ENCODE peak calls at places on chromosomes 3 and 15, in nine cellular contexts. One of them, this sample, is unnamed.

GRCh38 chr3:135224963-135225362 is 429.9 kb downstream of the EPHB1 start:
- DNase-seq in Daoy: no peak
- DNase-seq in ovary: no peak
- DNase-seq in activated CD8-positive, alpha-beta memory T cell treated with anti-CD3 and anti-CD28 coated beads, Interleukin-2, amount 50 U/mL, for 48 hours: no peak
- DNase-seq in activated naive CD8-positive, alpha-beta T cell treated with anti-CD3 and anti-CD28 coated beads, Interleukin-2, amount 50 U/mL, for 24 hours: no peak
- DNase-seq in stimulated activated CD8-positive, alpha-beta memory T cell treated with anti-CD3 and anti-CD28 coated beads, Interleukin-4, amount 100 ng/mL, for 24 hours: no peak
- DNase-seq in activated T-cell treated with anti-CD3 and anti-CD28 coated beads, Interleukin-2, amount 50 U/mL, for 24 hours: no peak
- DNase-seq in amniotic epithelial cell: no peak
- DNase-seq in neural crest cell: no peak
- DNase-seq in this sample: no peak

GRCh38 chr15:70014860-70015490 is 82.7 kb downstream of the TLE3 start:
- DNase-seq in Daoy: no peak
- DNase-seq in ovary: no peak
- DNase-seq in activated CD8-positive, alpha-beta memory T cell treated with anti-CD3 and anti-CD28 coated beads, Interleukin-2, amount 50 U/mL, for 48 hours: no peak
- DNase-seq in activated naive CD8-positive, alpha-beta T cell treated with anti-CD3 and anti-CD28 coated beads, Interleukin-2, amount 50 U/mL, for 24 hours: no peak
- DNase-seq in stimulated activated CD8-positive, alpha-beta memory T cell treated with anti-CD3 and anti-CD28 coated beads, Interleukin-4, amount 100 ng/mL, for 24 hours: no peak
- DNase-seq in activated T-cell treated with anti-CD3 and anti-CD28 coated beads, Interleukin-2, amount 50 U/mL, for 24 hours: no peak
- DNase-seq in amniotic epithelial cell: no peak
- DNase-seq in neural crest cell: no peak
- DNase-seq in this sample: no peak

GRCh38 chr3:52277071-52277964 is 1.1 kb downstream of the WDR82 start:
- DNase-seq in Daoy: peak; percentile 73
- DNase-seq in ovary: peak; percentile 88
- DNase-seq in activated CD8-positive, alpha-beta memory T cell treated with anti-CD3 and anti-CD28 coated beads, Interleukin-2, amount 50 U/mL, for 48 hours: peak; percentile 91
- DNase-seq in activated naive CD8-positive, alpha-beta T cell treated with anti-CD3 and anti-CD28 coated beads, Interleukin-2, amount 50 U/mL, for 24 hours: peak; percentile 87
- DNase-seq in stimulated activated CD8-positive, alpha-beta memory T cell treated with anti-CD3 and anti-CD28 coated beads, Interleukin-4, amount 100 ng/mL, for 24 hours: peak; percentile 70
- DNase-seq in activated T-cell treated with anti-CD3 and anti-CD28 coated beads, Interleukin-2, amount 50 U/mL, for 24 hours: peak; percentile 85
- DNase-seq in amniotic epithelial cell: peak; percentile 79
- DNase-seq in neural crest cell: peak; percentile 46
- DNase-seq in this sample: no peak

GRCh38 chr3:55746808-55747413 is 259.8 kb upstream of the WNT5A start:
- DNase-seq in Daoy: no peak
- DNase-seq in ovary: no peak
- DNase-seq in activated CD8-positive, alpha-beta memory T cell treated with anti-CD3 and anti-CD28 coated beads, Interleukin-2, amount 50 U/mL, for 48 hours: no peak
- DNase-seq in activated naive CD8-positive, alpha-beta T cell treated with anti-CD3 and anti-CD28 coated beads, Interleukin-2, amount 50 U/mL, for 24 hours: no peak
- DNase-seq in stimulated activated CD8-positive, alpha-beta memory T cell treated with anti-CD3 and anti-CD28 coated beads, Interleukin-4, amount 100 ng/mL, for 24 hours: no peak
- DNase-seq in activated T-cell treated with anti-CD3 and anti-CD28 coated beads, Interleukin-2, amount 50 U/mL, for 24 hours: no peak
- DNase-seq in amniotic epithelial cell: peak; percentile 8
- DNase-seq in neural crest cell: no peak
- DNase-seq in this sample: no peak

GRCh38 chr15:31091531-31091930 is 10.0 kb downstream of the TRPM1 start:
- DNase-seq in Daoy: peak; percentile 62
- DNase-seq in ovary: no peak
- DNase-seq in activated CD8-positive, alpha-beta memory T cell treated with anti-CD3 and anti-CD28 coated beads, Interleukin-2, amount 50 U/mL, for 48 hours: peak; percentile 15
- DNase-seq in activated naive CD8-positive, alpha-beta T cell treated with anti-CD3 and anti-CD28 coated beads, Interleukin-2, amount 50 U/mL, for 24 hours: no peak
- DNase-seq in stimulated activated CD8-positive, alpha-beta memory T cell treated with anti-CD3 and anti-CD28 coated beads, Interleukin-4, amount 100 ng/mL, for 24 hours: no peak
- DNase-seq in activated T-cell treated with anti-CD3 and anti-CD28 coated beads, Interleukin-2, amount 50 U/mL, for 24 hours: no peak
- DNase-seq in amniotic epithelial cell: peak; percentile 89
- DNase-seq in neural crest cell: no peak
- DNase-seq in this sample: no peak

GRCh38 chr3:59866076-59866475 is 816.3 kb upstream of the CFAP20DC start:
- DNase-seq in Daoy: no peak
- DNase-seq in ovary: no peak
- DNase-seq in activated CD8-positive, alpha-beta memory T cell treated with anti-CD3 and anti-CD28 coated beads, Interleukin-2, amount 50 U/mL, for 48 hours: no peak
- DNase-seq in activated naive CD8-positive, alpha-beta T cell treated with anti-CD3 and anti-CD28 coated beads, Interleukin-2, amount 50 U/mL, for 24 hours: no peak
- DNase-seq in stimulated activated CD8-positive, alpha-beta memory T cell treated with anti-CD3 and anti-CD28 coated beads, Interleukin-4, amount 100 ng/mL, for 24 hours: no peak
- DNase-seq in activated T-cell treated with anti-CD3 and anti-CD28 coated beads, Interleukin-2, amount 50 U/mL, for 24 hours: no peak
- DNase-seq in amniotic epithelial cell: no peak
- DNase-seq in neural crest cell: no peak
- DNase-seq in this sample: no peak

GRCh38 chr3:77373619-77374018 is 333.7 kb downstream of the ROBO2 start:
- DNase-seq in Daoy: no peak
- DNase-seq in ovary: no peak
- DNase-seq in activated CD8-positive, alpha-beta memory T cell treated with anti-CD3 and anti-CD28 coated beads, Interleukin-2, amount 50 U/mL, for 48 hours: no peak
- DNase-seq in activated naive CD8-positive, alpha-beta T cell treated with anti-CD3 and anti-CD28 coated beads, Interleukin-2, amount 50 U/mL, for 24 hours: no peak
- DNase-seq in stimulated activated CD8-positive, alpha-beta memory T cell treated with anti-CD3 and anti-CD28 coated beads, Interleukin-4, amount 100 ng/mL, for 24 hours: no peak
- DNase-seq in activated T-cell treated with anti-CD3 and anti-CD28 coated beads, Interleukin-2, amount 50 U/mL, for 24 hours: no peak
- DNase-seq in amniotic epithelial cell: no peak
- DNase-seq in neural crest cell: no peak
- DNase-seq in this sample: no peak

GRCh38 chr3:109018828-109019227 is 65.1 kb upstream of the GUCA1C start:
- DNase-seq in Daoy: no peak
- DNase-seq in ovary: no peak
- DNase-seq in activated CD8-positive, alpha-beta memory T cell treated with anti-CD3 and anti-CD28 coated beads, Interleukin-2, amount 50 U/mL, for 48 hours: no peak
- DNase-seq in activated naive CD8-positive, alpha-beta T cell treated with anti-CD3 and anti-CD28 coated beads, Interleukin-2, amount 50 U/mL, for 24 hours: no peak
- DNase-seq in stimulated activated CD8-positive, alpha-beta memory T cell treated with anti-CD3 and anti-CD28 coated beads, Interleukin-4, amount 100 ng/mL, for 24 hours: no peak
- DNase-seq in activated T-cell treated with anti-CD3 and anti-CD28 coated beads, Interleukin-2, amount 50 U/mL, for 24 hours: no peak
- DNase-seq in amniotic epithelial cell: no peak
- DNase-seq in neural crest cell: no peak
- DNase-seq in this sample: no peak

GRCh38 chr3:52453496-52454234 is at the start of gene TNNC1:
- DNase-seq in Daoy: no peak
- DNase-seq in ovary: no peak
- DNase-seq in activated CD8-positive, alpha-beta memory T cell treated with anti-CD3 and anti-CD28 coated beads, Interleukin-2, amount 50 U/mL, for 48 hours: no peak
- DNase-seq in activated naive CD8-positive, alpha-beta T cell treated with anti-CD3 and anti-CD28 coated beads, Interleukin-2, amount 50 U/mL, for 24 hours: no peak
- DNase-seq in stimulated activated CD8-positive, alpha-beta memory T cell treated with anti-CD3 and anti-CD28 coated beads, Interleukin-4, amount 100 ng/mL, for 24 hours: no peak
- DNase-seq in activated T-cell treated with anti-CD3 and anti-CD28 coated beads, Interleukin-2, amount 50 U/mL, for 24 hours: no peak
- DNase-seq in amniotic epithelial cell: no peak
- DNase-seq in neural crest cell: no peak
- DNase-seq in this sample: no peak

GRCh38 chr3:194508486-194509449 is 22.0 kb upstream of the ATP13A3 start:
- DNase-seq in Daoy: no peak
- DNase-seq in ovary: no peak
- DNase-seq in activated CD8-positive, alpha-beta memory T cell treated with anti-CD3 and anti-CD28 coated beads, Interleukin-2, amount 50 U/mL, for 48 hours: no peak
- DNase-seq in activated naive CD8-positive, alpha-beta T cell treated with anti-CD3 and anti-CD28 coated beads, Interleukin-2, amount 50 U/mL, for 24 hours: no peak
- DNase-seq in stimulated activated CD8-positive, alpha-beta memory T cell treated with anti-CD3 and anti-CD28 coated beads, Interleukin-4, amount 100 ng/mL, for 24 hours: no peak
- DNase-seq in activated T-cell treated with anti-CD3 and anti-CD28 coated beads, Interleukin-2, amount 50 U/mL, for 24 hours: no peak
- DNase-seq in amniotic epithelial cell: peak; percentile 34
- DNase-seq in neural crest cell: no peak
- DNase-seq in this sample: peak; percentile 18

GRCh38 chr3:52091566-52092290 is 35.4 kb upstream of the DUSP7 start:
- DNase-seq in Daoy: no peak
- DNase-seq in ovary: peak; percentile 10
- DNase-seq in activated CD8-positive, alpha-beta memory T cell treated with anti-CD3 and anti-CD28 coated beads, Interleukin-2, amount 50 U/mL, for 48 hours: no peak
- DNase-seq in activated naive CD8-positive, alpha-beta T cell treated with anti-CD3 and anti-CD28 coated beads, Interleukin-2, amount 50 U/mL, for 24 hours: no peak
- DNase-seq in stimulated activated CD8-positive, alpha-beta memory T cell treated with anti-CD3 and anti-CD28 coated beads, Interleukin-4, amount 100 ng/mL, for 24 hours: no peak
- DNase-seq in activated T-cell treated with anti-CD3 and anti-CD28 coated beads, Interleukin-2, amount 50 U/mL, for 24 hours: no peak
- DNase-seq in amniotic epithelial cell: no peak
- DNase-seq in neural crest cell: no peak
- DNase-seq in this sample: no peak

GRCh38 chr15:77507151-77507847 is 86.6 kb downstream of the HMG20A start:
- DNase-seq in Daoy: peak; percentile 32
- DNase-seq in ovary: peak; percentile 66
- DNase-seq in activated CD8-positive, alpha-beta memory T cell treated with anti-CD3 and anti-CD28 coated beads, Interleukin-2, amount 50 U/mL, for 48 hours: no peak
- DNase-seq in activated naive CD8-positive, alpha-beta T cell treated with anti-CD3 and anti-CD28 coated beads, Interleukin-2, amount 50 U/mL, for 24 hours: no peak
- DNase-seq in stimulated activated CD8-positive, alpha-beta memory T cell treated with anti-CD3 and anti-CD28 coated beads, Interleukin-4, amount 100 ng/mL, for 24 hours: no peak
- DNase-seq in activated T-cell treated with anti-CD3 and anti-CD28 coated beads, Interleukin-2, amount 50 U/mL, for 24 hours: no peak
- DNase-seq in amniotic epithelial cell: no peak
- DNase-seq in neural crest cell: no peak
- DNase-seq in this sample: peak; percentile 63

GRCh38 chr3:4438296-4438695 is 28.8 kb downstream of the SUMF1 start:
- DNase-seq in Daoy: no peak
- DNase-seq in ovary: no peak
- DNase-seq in activated CD8-positive, alpha-beta memory T cell treated with anti-CD3 and anti-CD28 coated beads, Interleukin-2, amount 50 U/mL, for 48 hours: no peak
- DNase-seq in activated naive CD8-positive, alpha-beta T cell treated with anti-CD3 and anti-CD28 coated beads, Interleukin-2, amount 50 U/mL, for 24 hours: no peak
- DNase-seq in stimulated activated CD8-positive, alpha-beta memory T cell treated with anti-CD3 and anti-CD28 coated beads, Interleukin-4, amount 100 ng/mL, for 24 hours: no peak
- DNase-seq in activated T-cell treated with anti-CD3 and anti-CD28 coated beads, Interleukin-2, amount 50 U/mL, for 24 hours: no peak
- DNase-seq in amniotic epithelial cell: no peak
- DNase-seq in neural crest cell: no peak
- DNase-seq in this sample: peak; percentile 17

GRCh38 chr3:141335531-141336042 is 32.7 kb upstream of the ZBTB38 start:
- DNase-seq in Daoy: no peak
- DNase-seq in ovary: no peak
- DNase-seq in activated CD8-positive, alpha-beta memory T cell treated with anti-CD3 and anti-CD28 coated beads, Interleukin-2, amount 50 U/mL, for 48 hours: no peak
- DNase-seq in activated naive CD8-positive, alpha-beta T cell treated with anti-CD3 and anti-CD28 coated beads, Interleukin-2, amount 50 U/mL, for 24 hours: no peak
- DNase-seq in stimulated activated CD8-positive, alpha-beta memory T cell treated with anti-CD3 and anti-CD28 coated beads, Interleukin-4, amount 100 ng/mL, for 24 hours: no peak
- DNase-seq in activated T-cell treated with anti-CD3 and anti-CD28 coated beads, Interleukin-2, amount 50 U/mL, for 24 hours: no peak
- DNase-seq in amniotic epithelial cell: peak; percentile 71
- DNase-seq in neural crest cell: no peak
- DNase-seq in this sample: peak; percentile 28

GRCh38 chr15:50228866-50229265 is 36.7 kb downstream of the HDC start:
- DNase-seq in Daoy: no peak
- DNase-seq in ovary: no peak
- DNase-seq in activated CD8-positive, alpha-beta memory T cell treated with anti-CD3 and anti-CD28 coated beads, Interleukin-2, amount 50 U/mL, for 48 hours: no peak
- DNase-seq in activated naive CD8-positive, alpha-beta T cell treated with anti-CD3 and anti-CD28 coated beads, Interleukin-2, amount 50 U/mL, for 24 hours: no peak
- DNase-seq in stimulated activated CD8-positive, alpha-beta memory T cell treated with anti-CD3 and anti-CD28 coated beads, Interleukin-4, amount 100 ng/mL, for 24 hours: no peak
- DNase-seq in activated T-cell treated with anti-CD3 and anti-CD28 coated beads, Interleukin-2, amount 50 U/mL, for 24 hours: no peak
- DNase-seq in amniotic epithelial cell: no peak
- DNase-seq in neural crest cell: no peak
- DNase-seq in this sample: no peak

GRCh38 chr3:171616798-171617197 is 156.6 kb upstream of the TNIK start:
- DNase-seq in Daoy: no peak
- DNase-seq in ovary: no peak
- DNase-seq in activated CD8-positive, alpha-beta memory T cell treated with anti-CD3 and anti-CD28 coated beads, Interleukin-2, amount 50 U/mL, for 48 hours: no peak
- DNase-seq in activated naive CD8-positive, alpha-beta T cell treated with anti-CD3 and anti-CD28 coated beads, Interleukin-2, amount 50 U/mL, for 24 hours: no peak
- DNase-seq in stimulated activated CD8-positive, alpha-beta memory T cell treated with anti-CD3 and anti-CD28 coated beads, Interleukin-4, amount 100 ng/mL, for 24 hours: no peak
- DNase-seq in activated T-cell treated with anti-CD3 and anti-CD28 coated beads, Interleukin-2, amount 50 U/mL, for 24 hours: no peak
- DNase-seq in amniotic epithelial cell: no peak
- DNase-seq in neural crest cell: no peak
- DNase-seq in this sample: no peak

GRCh38 chr3:127747751-127748521 is 74.4 kb downstream of the MGLL start:
- DNase-seq in Daoy: peak; percentile 92
- DNase-seq in ovary: no peak
- DNase-seq in activated CD8-positive, alpha-beta memory T cell treated with anti-CD3 and anti-CD28 coated beads, Interleukin-2, amount 50 U/mL, for 48 hours: no peak
- DNase-seq in activated naive CD8-positive, alpha-beta T cell treated with anti-CD3 and anti-CD28 coated beads, Interleukin-2, amount 50 U/mL, for 24 hours: no peak
- DNase-seq in stimulated activated CD8-positive, alpha-beta memory T cell treated with anti-CD3 and anti-CD28 coated beads, Interleukin-4, amount 100 ng/mL, for 24 hours: no peak
- DNase-seq in activated T-cell treated with anti-CD3 and anti-CD28 coated beads, Interleukin-2, amount 50 U/mL, for 24 hours: no peak
- DNase-seq in amniotic epithelial cell: peak; percentile 77
- DNase-seq in neural crest cell: no peak
- DNase-seq in this sample: peak; percentile 68

GRCh38 chr3:62874398-62875102 is 666 bp downstream of the CADPS start:
- DNase-seq in Daoy: peak; percentile 23
- DNase-seq in ovary: no peak
- DNase-seq in activated CD8-positive, alpha-beta memory T cell treated with anti-CD3 and anti-CD28 coated beads, Interleukin-2, amount 50 U/mL, for 48 hours: no peak
- DNase-seq in activated naive CD8-positive, alpha-beta T cell treated with anti-CD3 and anti-CD28 coated beads, Interleukin-2, amount 50 U/mL, for 24 hours: no peak
- DNase-seq in stimulated activated CD8-positive, alpha-beta memory T cell treated with anti-CD3 and anti-CD28 coated beads, Interleukin-4, amount 100 ng/mL, for 24 hours: no peak
- DNase-seq in activated T-cell treated with anti-CD3 and anti-CD28 coated beads, Interleukin-2, amount 50 U/mL, for 24 hours: no peak
- DNase-seq in amniotic epithelial cell: no peak
- DNase-seq in neural crest cell: no peak
- DNase-seq in this sample: no peak

GRCh38 chr15:44084728-44085127 is 110.3 kb downstream of the FRMD5 start:
- DNase-seq in Daoy: peak; percentile 41
- DNase-seq in ovary: no peak
- DNase-seq in activated CD8-positive, alpha-beta memory T cell treated with anti-CD3 and anti-CD28 coated beads, Interleukin-2, amount 50 U/mL, for 48 hours: no peak
- DNase-seq in activated naive CD8-positive, alpha-beta T cell treated with anti-CD3 and anti-CD28 coated beads, Interleukin-2, amount 50 U/mL, for 24 hours: no peak
- DNase-seq in stimulated activated CD8-positive, alpha-beta memory T cell treated with anti-CD3 and anti-CD28 coated beads, Interleukin-4, amount 100 ng/mL, for 24 hours: no peak
- DNase-seq in activated T-cell treated with anti-CD3 and anti-CD28 coated beads, Interleukin-2, amount 50 U/mL, for 24 hours: no peak
- DNase-seq in amniotic epithelial cell: no peak
- DNase-seq in neural crest cell: no peak
- DNase-seq in this sample: no peak

GRCh38 chr3:155018621-155019330 is 61.3 kb upstream of the MME start:
- DNase-seq in Daoy: no peak
- DNase-seq in ovary: no peak
- DNase-seq in activated CD8-positive, alpha-beta memory T cell treated with anti-CD3 and anti-CD28 coated beads, Interleukin-2, amount 50 U/mL, for 48 hours: no peak
- DNase-seq in activated naive CD8-positive, alpha-beta T cell treated with anti-CD3 and anti-CD28 coated beads, Interleukin-2, amount 50 U/mL, for 24 hours: no peak
- DNase-seq in stimulated activated CD8-positive, alpha-beta memory T cell treated with anti-CD3 and anti-CD28 coated beads, Interleukin-4, amount 100 ng/mL, for 24 hours: no peak
- DNase-seq in activated T-cell treated with anti-CD3 and anti-CD28 coated beads, Interleukin-2, amount 50 U/mL, for 24 hours: no peak
- DNase-seq in amniotic epithelial cell: peak; percentile 61
- DNase-seq in neural crest cell: no peak
- DNase-seq in this sample: peak; percentile 70

GRCh38 chr3:149553781-149554451 is 79.4 kb downstream of the TM4SF4 start:
- DNase-seq in Daoy: peak; percentile 62
- DNase-seq in ovary: peak; percentile 76
- DNase-seq in activated CD8-positive, alpha-beta memory T cell treated with anti-CD3 and anti-CD28 coated beads, Interleukin-2, amount 50 U/mL, for 48 hours: no peak
- DNase-seq in activated naive CD8-positive, alpha-beta T cell treated with anti-CD3 and anti-CD28 coated beads, Interleukin-2, amount 50 U/mL, for 24 hours: no peak
- DNase-seq in stimulated activated CD8-positive, alpha-beta memory T cell treated with anti-CD3 and anti-CD28 coated beads, Interleukin-4, amount 100 ng/mL, for 24 hours: no peak
- DNase-seq in activated T-cell treated with anti-CD3 and anti-CD28 coated beads, Interleukin-2, amount 50 U/mL, for 24 hours: no peak
- DNase-seq in amniotic epithelial cell: peak; percentile 84
- DNase-seq in neural crest cell: no peak
- DNase-seq in this sample: no peak

This sample was measured in foreskin keratinocyte.